ENCODE peak calls at places on chromosomes 2 and 18, in eight cellular contexts. One of them, this sample, is unnamed.
A peak's percentile ranks its signal among the peaks of the same experiment; 100 is the strongest.

GRCh38 chr18:22409445-22409844 is 8.3 kb downstream of the CTAGE1 start:
- DNase-seq in CD8-positive, alpha-beta memory T cell: no peak
- DNase-seq in tibial artery: no peak
- DNase-seq in cardiac fibroblast: no peak
- DNase-seq in fibroblast of lung: no peak
- DNase-seq in Peyer's patch: no peak
- DNase-seq in A549: no peak
- DNase-seq in fibroblast of pulmonary artery: no peak
- DNase-seq in this sample: no peak

GRCh38 chr2:197158591-197159550 is 151.7 kb downstream of the ANKRD44 start:
- DNase-seq in tibial artery: no peak
- DNase-seq in Peyer's patch: no peak
- DNase-seq in fibroblast of lung: no peak
- DNase-seq in CD8-positive, alpha-beta memory T cell: no peak
- DNase-seq in fibroblast of pulmonary artery: no peak
- DNase-seq in cardiac fibroblast: peak; percentile 51
- DNase-seq in A549: peak; percentile 55
- DNase-seq in this sample: no peak

GRCh38 chr2:95215018-95215612 is 7.8 kb downstream of the ZNF892 start:
- DNase-seq in cardiac fibroblast: no peak
- DNase-seq in A549: peak; percentile 13
- DNase-seq in CD8-positive, alpha-beta memory T cell: no peak
- DNase-seq in fibroblast of pulmonary artery: no peak
- DNase-seq in Peyer's patch: no peak
- DNase-seq in fibroblast of lung: peak; percentile 5
- DNase-seq in tibial artery: no peak
- DNase-seq in this sample: no peak

GRCh38 chr2:152587187-152587947 is 129.9 kb downstream of the PRPF40A start:
- DNase-seq in CD8-positive, alpha-beta memory T cell: no peak
- DNase-seq in fibroblast of lung: peak; percentile 43
- DNase-seq in Peyer's patch: no peak
- DNase-seq in tibial artery: no peak
- DNase-seq in cardiac fibroblast: peak; percentile 43
- DNase-seq in A549: no peak
- DNase-seq in fibroblast of pulmonary artery: peak; percentile 28
- DNase-seq in this sample: no peak

GRCh38 chr2:176098366-176099158 is 1.0 kb upstream of the HOXD12 start:
- DNase-seq in Peyer's patch: no peak
- DNase-seq in fibroblast of lung: no peak
- DNase-seq in fibroblast of pulmonary artery: no peak
- DNase-seq in tibial artery: no peak
- DNase-seq in cardiac fibroblast: no peak
- DNase-seq in A549: no peak
- DNase-seq in CD8-positive, alpha-beta memory T cell: no peak
- DNase-seq in this sample: no peak

GRCh38 chr18:49819768-49820662 is 6.7 kb upstream of the ACAA2 start:
- DNase-seq in tibial artery: no peak
- DNase-seq in Peyer's patch: peak; percentile 38
- DNase-seq in CD8-positive, alpha-beta memory T cell: peak; percentile 71
- DNase-seq in cardiac fibroblast: peak; percentile 11
- DNase-seq in fibroblast of lung: no peak
- DNase-seq in A549: no peak
- DNase-seq in fibroblast of pulmonary artery: no peak
- DNase-seq in this sample: no peak

GRCh38 chr2:27596627-27597026 is 13.8 kb downstream of the ZNF512 start:
- DNase-seq in CD8-positive, alpha-beta memory T cell: no peak
- DNase-seq in Peyer's patch: no peak
- DNase-seq in A549: no peak
- DNase-seq in fibroblast of pulmonary artery: no peak
- DNase-seq in fibroblast of lung: peak; percentile 15
- DNase-seq in cardiac fibroblast: peak; percentile 51
- DNase-seq in tibial artery: no peak
- DNase-seq in this sample: no peak

GRCh38 chr2:115083216-115083615 is 640.8 kb downstream of the DPP10 start:
- DNase-seq in CD8-positive, alpha-beta memory T cell: no peak
- DNase-seq in Peyer's patch: no peak
- DNase-seq in fibroblast of lung: no peak
- DNase-seq in A549: no peak
- DNase-seq in fibroblast of pulmonary artery: no peak
- DNase-seq in cardiac fibroblast: no peak
- DNase-seq in tibial artery: no peak
- DNase-seq in this sample: no peak

GRCh38 chr2:162629085-162629484 is 209.5 kb downstream of the KCNH7 start:
- DNase-seq in Peyer's patch: no peak
- DNase-seq in fibroblast of lung: no peak
- DNase-seq in fibroblast of pulmonary artery: no peak
- DNase-seq in CD8-positive, alpha-beta memory T cell: no peak
- DNase-seq in tibial artery: no peak
- DNase-seq in cardiac fibroblast: no peak
- DNase-seq in A549: no peak
- DNase-seq in this sample: no peak

GRCh38 chr2:215418064-215418963 is 17.6 kb downstream of the FN1 start:
- DNase-seq in Peyer's patch: no peak
- DNase-seq in CD8-positive, alpha-beta memory T cell: no peak
- DNase-seq in cardiac fibroblast: no peak
- DNase-seq in fibroblast of pulmonary artery: no peak
- DNase-seq in tibial artery: no peak
- DNase-seq in fibroblast of lung: peak; percentile 69
- DNase-seq in A549: peak; percentile 64
- DNase-seq in this sample: no peak

GRCh38 chr2:169673106-169673505 is 21.1 kb downstream of the CFAP210 start:
- DNase-seq in Peyer's patch: no peak
- DNase-seq in cardiac fibroblast: no peak
- DNase-seq in tibial artery: no peak
- DNase-seq in A549: no peak
- DNase-seq in fibroblast of lung: no peak
- DNase-seq in CD8-positive, alpha-beta memory T cell: no peak
- DNase-seq in fibroblast of pulmonary artery: no peak
- DNase-seq in this sample: no peak

GRCh38 chr2:145957929-145958328 is 1438.0 kb upstream of the ZEB2 start:
- DNase-seq in CD8-positive, alpha-beta memory T cell: no peak
- DNase-seq in tibial artery: no peak
- DNase-seq in fibroblast of lung: peak; percentile 43
- DNase-seq in cardiac fibroblast: peak; percentile 58
- DNase-seq in A549: peak; percentile 12
- DNase-seq in Peyer's patch: no peak
- DNase-seq in fibroblast of pulmonary artery: peak; percentile 3
- DNase-seq in this sample: no peak

GRCh38 chr2:105802587-105802986 is 57.9 kb downstream of the NCK2 start:
- DNase-seq in fibroblast of pulmonary artery: no peak
- DNase-seq in tibial artery: no peak
- DNase-seq in CD8-positive, alpha-beta memory T cell: peak; percentile 74
- DNase-seq in Peyer's patch: peak; percentile 70
- DNase-seq in A549: no peak
- DNase-seq in cardiac fibroblast: peak; percentile 21
- DNase-seq in fibroblast of lung: no peak
- DNase-seq in this sample: no peak

GRCh38 chr2:2827237-2827636 is 496.2 kb upstream of the MYT1L start:
- DNase-seq in Peyer's patch: no peak
- DNase-seq in fibroblast of pulmonary artery: no peak
- DNase-seq in A549: no peak
- DNase-seq in CD8-positive, alpha-beta memory T cell: no peak
- DNase-seq in cardiac fibroblast: no peak
- DNase-seq in fibroblast of lung: no peak
- DNase-seq in tibial artery: no peak
- DNase-seq in this sample: no peak

GRCh38 chr2:127599211-127599610 is 46.7 kb upstream of the GPR17 start:
- DNase-seq in CD8-positive, alpha-beta memory T cell: no peak
- DNase-seq in tibial artery: no peak
- DNase-seq in A549: no peak
- DNase-seq in fibroblast of pulmonary artery: peak; percentile 14
- DNase-seq in cardiac fibroblast: peak; percentile 69
- DNase-seq in Peyer's patch: no peak
- DNase-seq in fibroblast of lung: no peak
- DNase-seq in this sample: no peak

GRCh38 chr2:240579771-240580614 is 6.5 kb upstream of the CAPN10 start:
- DNase-seq in tibial artery: peak; percentile 64
- DNase-seq in cardiac fibroblast: peak; percentile 94
- DNase-seq in Peyer's patch: peak; percentile 78
- DNase-seq in fibroblast of pulmonary artery: peak; percentile 94
- DNase-seq in A549: peak; percentile 82
- DNase-seq in CD8-positive, alpha-beta memory T cell: peak; percentile 70
- DNase-seq in fibroblast of lung: peak; percentile 97
- DNase-seq in this sample: peak; percentile 90

GRCh38 chr2:25250331-25251031 is 82.1 kb upstream of the POMC start:
- DNase-seq in fibroblast of lung: peak; percentile 53
- DNase-seq in fibroblast of pulmonary artery: peak; percentile 56
- DNase-seq in A549: no peak
- DNase-seq in CD8-positive, alpha-beta memory T cell: peak; percentile 38
- DNase-seq in cardiac fibroblast: peak; percentile 54
- DNase-seq in Peyer's patch: no peak
- DNase-seq in tibial artery: no peak
- DNase-seq in this sample: no peak
- H3K4me3 ChIP-seq in fibroblast of lung: no peak overlapping the region
- H3K4me3 ChIP-seq in fibroblast of pulmonary artery: no peak overlapping the region
- H3K4me3 ChIP-seq in A549: no peak overlapping the region
- H3K4me3 ChIP-seq in CD8-positive, alpha-beta memory T cell: peak overlapping the region; percentile 14
- H3K4me3 ChIP-seq in cardiac fibroblast: no peak overlapping the region
- H3K4me3 ChIP-seq in Peyer's patch: peak overlapping the region; percentile 83
- H3K4me3 ChIP-seq in tibial artery: no peak overlapping the region
- H3K4me3 ChIP-seq in this sample: no peak overlapping the region

DNA sequence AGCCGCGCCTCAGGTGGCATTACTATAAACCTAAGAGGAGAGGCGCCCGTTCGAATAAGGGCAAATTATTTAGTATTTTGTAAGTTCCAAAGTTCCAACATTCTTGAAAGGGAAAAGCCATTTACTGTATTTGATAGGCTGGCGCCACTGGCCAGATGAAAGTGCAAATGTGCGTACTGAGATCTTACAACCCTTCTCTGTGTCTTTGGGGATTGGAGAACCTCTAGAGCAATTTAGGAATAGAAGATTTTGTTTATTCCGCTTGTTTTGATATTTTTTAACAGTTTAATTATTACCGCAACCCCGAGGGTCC is 467 bp upstream of the WDR35 start:
- DNase-seq in fibroblast of pulmonary artery: no peak
- DNase-seq in tibial artery: no peak
- DNase-seq in Peyer's patch: no peak
- DNase-seq in CD8-positive, alpha-beta memory T cell: no peak
- DNase-seq in A549: no peak
- DNase-seq in cardiac fibroblast: no peak
- DNase-seq in fibroblast of lung: peak; percentile 4
- DNase-seq in this sample: no peak
- H3K4me3 ChIP-seq in fibroblast of pulmonary artery: peak overlapping the region; percentile 97
- H3K4me3 ChIP-seq in tibial artery: peak overlapping the region; percentile 60
- H3K4me3 ChIP-seq in Peyer's patch: peak overlapping the region; percentile 66
- H3K4me3 ChIP-seq in CD8-positive, alpha-beta memory T cell: peak overlapping the region; percentile 82
- H3K4me3 ChIP-seq in A549: peak overlapping the region; percentile 68
- H3K4me3 ChIP-seq in cardiac fibroblast: peak overlapping the region; percentile 72
- H3K4me3 ChIP-seq in fibroblast of lung: peak overlapping the region; percentile 82
- H3K4me3 ChIP-seq in this sample: peak overlapping the region; percentile 75

GRCh38 chr2:14866953-14867352 is 234.4 kb downstream of the LRATD1 start:
- DNase-seq in fibroblast of pulmonary artery: no peak
- DNase-seq in fibroblast of lung: no peak
- DNase-seq in cardiac fibroblast: no peak
- DNase-seq in CD8-positive, alpha-beta memory T cell: no peak
- DNase-seq in A549: no peak
- DNase-seq in Peyer's patch: no peak
- DNase-seq in tibial artery: no peak
- DNase-seq in this sample: no peak

GRCh38 chr2:14855751-14856150 is 223.2 kb downstream of the LRATD1 start:
- DNase-seq in tibial artery: no peak
- DNase-seq in Peyer's patch: no peak
- DNase-seq in fibroblast of lung: no peak
- DNase-seq in fibroblast of pulmonary artery: no peak
- DNase-seq in CD8-positive, alpha-beta memory T cell: no peak
- DNase-seq in A549: no peak
- DNase-seq in cardiac fibroblast: no peak
- DNase-seq in this sample: no peak

GRCh38 chr2:14861201-14861600 is 228.7 kb downstream of the LRATD1 start:
- DNase-seq in fibroblast of lung: no peak
- DNase-seq in CD8-positive, alpha-beta memory T cell: no peak
- DNase-seq in cardiac fibroblast: no peak
- DNase-seq in A549: no peak
- DNase-seq in tibial artery: no peak
- DNase-seq in Peyer's patch: no peak
- DNase-seq in fibroblast of pulmonary artery: no peak
- DNase-seq in this sample: no peak
- H3K4me3 ChIP-seq in fibroblast of lung: no peak overlapping the region
- H3K4me3 ChIP-seq in CD8-positive, alpha-beta memory T cell: no peak overlapping the region
- H3K4me3 ChIP-seq in cardiac fibroblast: no peak overlapping the region
- H3K4me3 ChIP-seq in A549: no peak overlapping the region
- H3K4me3 ChIP-seq in tibial artery: no peak overlapping the region
- H3K4me3 ChIP-seq in Peyer's patch: no peak overlapping the region
- H3K4me3 ChIP-seq in fibroblast of pulmonary artery: no peak overlapping the region
- H3K4me3 ChIP-seq in this sample: no peak overlapping the region

DNA sequence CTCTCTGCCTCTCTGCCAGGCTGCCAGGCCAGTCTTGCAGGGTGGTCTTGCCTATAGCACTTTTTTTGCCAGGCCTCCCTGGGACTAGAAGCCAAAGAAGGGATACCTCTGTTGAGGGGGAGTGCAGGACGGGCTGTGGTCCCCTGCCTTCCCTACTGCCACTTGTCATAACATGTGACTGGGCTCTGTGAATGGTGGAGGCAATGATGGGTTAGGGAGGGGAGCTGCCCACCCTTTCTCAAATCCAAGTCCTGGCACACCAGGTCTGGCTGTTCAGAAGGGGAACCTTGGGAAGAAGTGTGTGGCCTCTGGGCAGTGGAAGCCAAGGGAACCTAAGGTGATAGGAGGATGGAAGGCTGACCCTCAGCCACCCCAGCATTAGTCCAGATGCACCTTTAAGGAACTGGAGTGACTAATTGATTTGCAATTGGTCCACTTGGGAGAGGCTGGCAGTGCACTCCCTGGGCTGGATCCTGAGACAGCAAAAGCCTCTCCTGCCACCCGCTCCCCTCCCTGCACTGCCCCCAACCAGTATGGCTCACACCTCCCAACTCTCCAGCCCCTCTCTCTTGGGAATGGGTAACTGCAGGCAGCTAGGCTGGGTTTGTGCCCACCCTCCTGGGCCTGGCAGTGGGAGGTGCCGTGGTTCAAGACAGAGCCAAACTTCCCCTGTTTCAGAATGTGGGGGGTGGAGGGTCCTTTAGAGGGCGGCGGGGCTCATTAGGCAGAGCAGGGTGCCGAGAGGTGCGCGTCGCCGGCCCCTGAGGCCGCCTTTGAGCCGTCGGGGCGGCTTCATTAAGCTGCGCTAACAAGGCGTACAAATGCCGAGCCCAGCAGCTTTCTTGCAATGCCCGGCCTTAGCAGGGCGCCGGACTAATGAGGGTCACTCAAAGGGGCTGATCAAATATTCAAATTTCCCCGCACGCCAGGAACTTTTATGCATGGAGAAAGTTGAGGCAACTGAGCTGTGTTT is 4.5 kb upstream of the SIX3 start:
- DNase-seq in fibroblast of pulmonary artery: no peak
- DNase-seq in Peyer's patch: no peak
- DNase-seq in A549: no peak
- DNase-seq in CD8-positive, alpha-beta memory T cell: no peak
- DNase-seq in tibial artery: no peak
- DNase-seq in cardiac fibroblast: no peak
- DNase-seq in fibroblast of lung: no peak
- DNase-seq in this sample: no peak
- H3K4me3 ChIP-seq in fibroblast of pulmonary artery: no peak overlapping the region
- H3K4me3 ChIP-seq in Peyer's patch: no peak overlapping the region
- H3K4me3 ChIP-seq in A549: peak overlapping the region; percentile 82
- H3K4me3 ChIP-seq in CD8-positive, alpha-beta memory T cell: no peak overlapping the region
- H3K4me3 ChIP-seq in tibial artery: no peak overlapping the region
- H3K4me3 ChIP-seq in cardiac fibroblast: no peak overlapping the region
- H3K4me3 ChIP-seq in fibroblast of lung: no peak overlapping the region
- H3K4me3 ChIP-seq in this sample: no peak overlapping the region

GRCh38 chr2:30232027-30232800 is 880 bp downstream of the LBH start:
- DNase-seq in A549: peak; percentile 75
- DNase-seq in CD8-positive, alpha-beta memory T cell: peak; percentile 92
- DNase-seq in cardiac fibroblast: peak; percentile 38
- DNase-seq in Peyer's patch: peak; percentile 89
- DNase-seq in fibroblast of pulmonary artery: no peak
- DNase-seq in fibroblast of lung: peak; percentile 31
- DNase-seq in tibial artery: peak; percentile 58
- DNase-seq in this sample: peak; percentile 66
- H3K4me3 ChIP-seq in A549: peak overlapping the region; percentile 97
- H3K4me3 ChIP-seq in CD8-positive, alpha-beta memory T cell: peak overlapping the region; percentile 88
- H3K4me3 ChIP-seq in cardiac fibroblast: peak overlapping the region; percentile 68
- H3K4me3 ChIP-seq in Peyer's patch: peak overlapping the region; percentile 78
- H3K4me3 ChIP-seq in fibroblast of pulmonary artery: peak overlapping the region; percentile 62
- H3K4me3 ChIP-seq in fibroblast of lung: peak overlapping the region; percentile 91
- H3K4me3 ChIP-seq in tibial artery: peak overlapping the region; percentile 91
- H3K4me3 ChIP-seq in this sample: peak overlapping the region; percentile 92